ENCODE peak calls at places on chromosomes 6 and 20, in nine cellular contexts. Q, B, A, L, Y, S, O, J and I are unnamed samples.

GRCh38 chr6:139931746-139932145 is 557.3 kb upstream of the CITED2 start:
- DNase-seq in L (no peak), A (no peak), O (no peak), B (no peak), Y (no peak), S (no peak), Q (no peak), J (no peak), I (no peak)

GRCh38 chr20:32880635-32881034 is 21.9 kb downstream of the EFCAB8 start:
- DNase-seq in B (no peak), S (no peak), Q (no peak), A (no peak), Y (no peak), O (no peak), J (no peak), L (no peak), I (no peak)

GRCh38 chr6:121008553-121008952 is 325.7 kb downstream of the TBC1D32 start:
- DNase-seq in B (no peak), J (no peak), Y (no peak), Q (no peak), A (no peak), S (no peak), O (no peak), L (no peak), I (no peak)

GRCh38 chr6:31170600-31170881 is at the start of gene POU5F1:
- DNase-seq in A (no peak), B (no peak), L (no peak), Y (no peak), J (no peak), S (no peak), O (no peak), Q (no peak), I (no peak)

GRCh38 chr6:163814494-163815364 is 400.2 kb downstream of the QKI start:
- DNase-seq in O (no peak), A (no peak), Y (no peak), S (peak; percentile 57), B (no peak), J (no peak), Q (no peak), L (no peak), I (peak; percentile 16)

GRCh38 chr6:72580281-72580940 is 41.5 kb upstream of the KCNQ5 start:
- DNase-seq in Y (no peak), L (no peak), B (peak; percentile 75), A (no peak), S (no peak), J (peak; percentile 9), Q (peak; percentile 11), O (no peak), I (peak; percentile 19)

GRCh38 chr6:28876702-28877101 is 47.1 kb downstream of the TRIM27 start:
- DNase-seq in A (no peak), L (no peak), J (no peak), B (no peak), Q (no peak), Y (no peak), O (no peak), S (no peak), I (no peak)

GRCh38 chr6:113610377-113610988 is 246.7 kb upstream of the MARCKS start:
- DNase-seq in Q (peak; percentile 13), J (no peak), S (no peak), B (no peak), A (no peak), O (no peak), Y (no peak), L (no peak), I (no peak)

GRCh38 chr20:57663681-57664451 is 43.6 kb upstream of the ZBP1 start:
- DNase-seq in Y (peak; percentile 64), B (no peak), L (peak; percentile 22), Q (no peak), S (no peak), O (no peak), A (peak; percentile 5), J (no peak), I (no peak)

GRCh38 chr6:25027221-25027916 is 91.6 kb upstream of the RIPOR2 start:
- DNase-seq in Q (no peak), O (peak; percentile 39), J (no peak), S (no peak), Y (no peak), B (peak; percentile 38), L (no peak), A (peak; percentile 70), I (no peak)

GRCh38 chr6:56026461-56027180 is 151.2 kb upstream of the BMP5 start:
- DNase-seq in O (no peak), J (no peak), S (no peak), A (no peak), Y (no peak), B (no peak), L (no peak), Q (no peak), I (no peak)

GRCh38 chr6:40232698-40233097 is 298.4 kb upstream of the MOCS1 start:
- DNase-seq in Q (no peak), Y (no peak), J (no peak), L (no peak), S (no peak), A (no peak), O (no peak), B (no peak), I (no peak)

GRCh38 chr6:114007451-114007953 is 36.6 kb upstream of the HDAC2 start:
- DNase-seq in Y (no peak), Q (no peak), L (no peak), B (no peak), O (no peak), A (no peak), J (no peak), S (no peak), I (no peak)

GRCh38 chr6:143583542-143584330 is 72.2 kb upstream of the FUCA2 start:
- DNase-seq in L (no peak), A (no peak), B (no peak), J (no peak), Q (no peak), O (no peak), Y (no peak), S (no peak), I (no peak)

GRCh38 chr6:130359736-130360135 is 6.1 kb upstream of the TMEM200A start:
- DNase-seq in B (no peak), A (peak; percentile 15), Y (no peak), Q (no peak), O (no peak), S (no peak), L (no peak), J (no peak), I (no peak)

GRCh38 chr20:51894619-51895018 is 92.3 kb upstream of the SALL4 start:
- DNase-seq in O (no peak), L (no peak), S (no peak), Y (no peak), Q (no peak), J (no peak), A (no peak), B (no peak), I (no peak)

GRCh38 chr20:51900443-51900842 is 98.1 kb upstream of the SALL4 start:
- DNase-seq in O (no peak), B (no peak), S (no peak), Q (no peak), Y (no peak), L (no peak), A (no peak), J (no peak), I (no peak)

GRCh38 chr20:51902933-51903332 is 100.6 kb upstream of the SALL4 start:
- DNase-seq in S (no peak), A (no peak), Q (no peak), J (no peak), L (no peak), O (no peak), B (no peak), Y (no peak), I (no peak)

GRCh38 chr20:51899674-51900073 is 97.4 kb upstream of the SALL4 start:
- DNase-seq in O (no peak), J (peak; percentile 21), B (peak; percentile 19), Q (no peak), Y (no peak), A (no peak), L (no peak), S (no peak), I (peak; percentile 43)

GRCh38 chr20:51898788-51899187 is 96.5 kb upstream of the SALL4 start:
- DNase-seq in O (no peak), B (no peak), Q (no peak), Y (no peak), A (no peak), L (no peak), S (no peak), J (no peak), I (no peak)
- TF ChIP-seq EP300 in O (no peak), B (no peak), Q (no peak), Y (no peak), A (no peak), L (no peak), S (no peak), J (no peak), I (no peak)

GRCh38 chr6:117481926-117482239 is 591 bp upstream of the DCBLD1 start:
- DNase-seq in Y (no peak), J (no peak), A (no peak), O (no peak), L (no peak), B (no peak), Q (no peak), S (no peak), I (no peak)

GRCh38 chr6:117482240-117483003 is at the start of gene DCBLD1:
- DNase-seq in A (peak; percentile 86), B (peak; percentile 91), J (peak; percentile 78), L (peak; percentile 73), Y (peak; percentile 82), Q (peak; percentile 81), S (no peak), O (peak; percentile 85), I (peak; percentile 69)

GRCh38 chr6:117478853-117479231 is 3.6 kb upstream of the DCBLD1 start:
- DNase-seq in L (no peak), O (no peak), A (no peak), S (no peak), Q (no peak), Y (no peak), B (no peak), J (no peak), I (no peak)

GRCh38 chr6:117481278-117481925 is 1.1 kb upstream of the DCBLD1 start:
- DNase-seq in L (no peak), Q (no peak), O (peak; percentile 28), S (no peak), Y (no peak), A (peak; percentile 51), J (peak; percentile 84), B (peak; percentile 30), I (no peak)

GRCh38 chr6:117480651-117481050 is 1.8 kb upstream of the DCBLD1 start:
- DNase-seq in B (no peak), Y (no peak), L (no peak), Q (no peak), J (peak; percentile 59), A (no peak), O (no peak), S (no peak), I (no peak)
- TF ChIP-seq EP300 in B (no peak), Y (no peak), L (no peak), Q (no peak), J (no peak), A (no peak), O (no peak), S (no peak), I (no peak)

GRCh38 chr6:36848658-36849441 is 9.6 kb upstream of the CPNE5 start:
- DNase-seq in O (peak; percentile 80), Y (no peak), Q (peak; percentile 51), S (no peak), A (peak; percentile 63), J (peak; percentile 46), B (peak; percentile 95), L (no peak), I (no peak)
- TF ChIP-seq EP300 in O (no peak), Y (no peak), Q (no peak), S (no peak), A (no peak), J (no peak), B (peak; percentile 76), L (no peak), I (no peak)

GRCh38 chr6:167401525-167402194 is 76.8 kb downstream of the TTLL2 start:
- DNase-seq in L (no peak), S (no peak), A (peak; percentile 66), Y (no peak), O (peak; percentile 43), B (no peak), J (no peak), Q (no peak), I (no peak)
- TF ChIP-seq EP300 in L (no peak), S (no peak), A (no peak), Y (no peak), O (no peak), B (no peak), J (no peak), Q (no peak), I (no peak)